ENCODE peak calls at places on chromosome 11, in five cellular contexts. One of them, this sample, is unnamed.

GRCh38 chr11:70364745-70365535 is 33.4 kb upstream of the CTTN start:
- DNase-seq in transverse colon: no peak
- DNase-seq in fibroblast of lung: no peak
- DNase-seq in CD8-positive, alpha-beta T cell: peak; percentile 54
- DNase-seq in WERI-Rb-1: no peak
- DNase-seq in this sample: peak; percentile 30

GRCh38 chr11:121446752-121447156 is 5.4 kb upstream of the SORL1 start:
- DNase-seq in transverse colon: no peak
- DNase-seq in fibroblast of lung: peak; percentile 34
- DNase-seq in CD8-positive, alpha-beta T cell: no peak
- DNase-seq in WERI-Rb-1: no peak
- DNase-seq in this sample: no peak

GRCh38 chr11:96141649-96142048 is 201.3 kb downstream of the MAML2 start:
- DNase-seq in transverse colon: no peak
- DNase-seq in fibroblast of lung: no peak
- DNase-seq in CD8-positive, alpha-beta T cell: no peak
- DNase-seq in WERI-Rb-1: no peak
- DNase-seq in this sample: no peak

GRCh38 chr11:82939456-82939855 is 37.9 kb downstream of the DDIAS start:
- DNase-seq in transverse colon: no peak
- DNase-seq in fibroblast of lung: no peak
- DNase-seq in CD8-positive, alpha-beta T cell: no peak
- DNase-seq in WERI-Rb-1: no peak
- DNase-seq in this sample: no peak

GRCh38 chr11:57890521-57890920 is 128.9 kb downstream of the CTNND1 start:
- DNase-seq in transverse colon: no peak
- DNase-seq in fibroblast of lung: no peak
- DNase-seq in CD8-positive, alpha-beta T cell: no peak
- DNase-seq in WERI-Rb-1: no peak
- DNase-seq in this sample: no peak

GRCh38 chr11:105004021-105004420 is 18.9 kb downstream of the CASP5 start:
- DNase-seq in transverse colon: no peak
- DNase-seq in fibroblast of lung: peak; percentile 35
- DNase-seq in CD8-positive, alpha-beta T cell: no peak
- DNase-seq in WERI-Rb-1: no peak
- DNase-seq in this sample: no peak

GRCh38 chr11:32931605-32932004 is 39.0 kb downstream of the QSER1 start:
- DNase-seq in transverse colon: no peak
- DNase-seq in fibroblast of lung: no peak
- DNase-seq in CD8-positive, alpha-beta T cell: no peak
- DNase-seq in WERI-Rb-1: no peak
- DNase-seq in this sample: no peak

GRCh38 chr11:43923327-43924111 is 18.9 kb upstream of the C11orf96 start:
- DNase-seq in transverse colon: no peak
- DNase-seq in fibroblast of lung: peak; percentile 95
- DNase-seq in CD8-positive, alpha-beta T cell: no peak
- DNase-seq in WERI-Rb-1: no peak
- DNase-seq in this sample: no peak

DNA sequence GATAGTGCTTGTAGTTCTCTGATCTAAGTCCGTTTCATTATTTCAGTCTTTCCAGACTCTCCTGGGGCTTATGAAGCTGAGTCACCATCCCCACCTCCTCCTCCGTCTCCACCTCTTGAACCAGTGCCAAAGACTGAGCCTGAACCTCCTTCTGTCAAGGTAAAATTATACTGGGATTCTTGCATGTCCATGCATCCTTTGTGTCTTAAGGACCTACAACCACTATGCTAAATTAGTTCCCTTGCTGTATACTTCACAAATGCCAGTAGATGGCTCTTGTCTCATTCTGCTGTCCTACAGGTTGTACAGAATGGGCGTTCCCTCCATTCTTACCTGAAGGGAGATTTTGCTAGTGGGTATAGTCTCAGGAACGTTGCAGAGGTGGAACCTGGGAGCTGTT is 42.2 kb downstream of the POLD3 start:
- DNase-seq in transverse colon: peak; percentile 14
- DNase-seq in fibroblast of lung: peak; percentile 43
- DNase-seq in CD8-positive, alpha-beta T cell: no peak
- DNase-seq in WERI-Rb-1: peak; percentile 20
- DNase-seq in this sample: no peak
- TF ChIP-seq CTCF in transverse colon: peak; percentile 29
- TF ChIP-seq CTCF in fibroblast of lung: peak; percentile 12
- TF ChIP-seq CTCF in CD8-positive, alpha-beta T cell: no peak
- TF ChIP-seq CTCF in WERI-Rb-1: peak; percentile 40
- TF ChIP-seq CTCF in this sample: peak; percentile 31

DNA sequence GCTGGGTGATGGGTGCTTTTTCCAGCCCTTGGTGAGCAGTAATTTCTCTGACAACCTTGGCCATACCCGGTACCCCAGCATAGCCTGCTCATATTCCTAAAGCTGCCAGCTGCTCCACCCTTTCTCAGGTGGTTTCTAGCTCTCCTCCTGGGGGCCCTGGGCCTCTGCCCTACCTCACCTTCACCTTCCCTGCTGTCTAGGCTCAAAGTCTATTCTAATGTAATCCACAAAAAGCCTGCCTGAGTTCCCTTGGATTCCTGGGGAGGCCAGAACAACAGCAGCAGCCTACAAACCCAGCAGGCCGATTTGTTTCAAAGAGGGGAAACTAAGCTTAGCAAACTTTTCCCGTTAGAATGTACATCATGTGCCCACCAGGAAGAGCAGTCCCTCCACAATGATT is 117.6 kb downstream of the DSCAML1 start:
- DNase-seq in transverse colon: no peak
- DNase-seq in fibroblast of lung: no peak
- DNase-seq in CD8-positive, alpha-beta T cell: no peak
- DNase-seq in WERI-Rb-1: no peak
- DNase-seq in this sample: no peak
- H3K27me3 ChIP-seq in transverse colon: no peaks in the 10 kb centered on the region
- H3K27me3 ChIP-seq in fibroblast of lung: no peaks in the 10 kb centered on the region
- H3K27me3 ChIP-seq in CD8-positive, alpha-beta T cell: no peaks in the 10 kb centered on the region
- H3K27me3 ChIP-seq in WERI-Rb-1: no peaks in the 10 kb centered on the region
- H3K27me3 ChIP-seq in this sample: peaks cover 5% of the 10 kb centered on the region

DNA sequence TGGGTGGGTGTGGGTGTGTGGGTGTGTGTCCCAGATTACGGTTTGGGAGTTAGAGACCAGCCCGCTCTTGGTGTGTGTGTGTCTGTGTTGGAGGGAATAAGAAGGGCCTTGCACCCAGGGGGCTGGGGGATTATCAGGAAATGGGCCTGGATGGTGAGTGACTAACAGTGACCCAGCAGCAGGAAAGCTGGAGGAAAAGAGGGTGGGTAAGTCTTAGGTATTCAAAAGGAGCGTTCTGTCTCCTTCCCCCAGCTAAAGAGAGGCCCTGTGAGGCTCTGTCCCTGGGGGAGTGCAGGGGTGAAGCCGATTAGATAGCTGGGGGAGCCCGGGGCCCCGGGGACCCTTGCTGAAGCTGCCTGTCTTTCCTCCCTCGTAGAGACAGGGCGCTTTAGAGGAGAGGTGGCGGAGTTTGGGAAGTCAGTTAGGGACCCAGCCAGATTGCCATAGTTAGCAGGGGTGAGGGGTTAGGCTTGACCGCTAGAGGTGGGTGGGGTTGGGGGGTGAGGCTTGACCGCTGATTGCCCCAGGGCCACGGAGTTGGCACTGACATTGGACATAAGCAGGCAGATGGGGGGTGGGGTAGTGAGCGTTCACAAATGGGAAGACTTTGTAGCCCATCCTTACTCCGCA is 1.5 kb downstream of the OAF start:
- DNase-seq in transverse colon: no peak
- DNase-seq in fibroblast of lung: no peak
- DNase-seq in CD8-positive, alpha-beta T cell: no peak
- DNase-seq in WERI-Rb-1: no peak
- DNase-seq in this sample: no peak
- H3K4me3 ChIP-seq in transverse colon: peak overlapping the region; percentile 39
- H3K4me3 ChIP-seq in fibroblast of lung: peak overlapping the region; percentile 79
- H3K4me3 ChIP-seq in CD8-positive, alpha-beta T cell: no peak overlapping the region
- H3K4me3 ChIP-seq in WERI-Rb-1: no peak overlapping the region
- H3K4me3 ChIP-seq in this sample: no peak overlapping the region

GRCh38 chr11:12600829-12601228 is 73.4 kb upstream of the TEAD1 start:
- DNase-seq in transverse colon: no peak
- DNase-seq in fibroblast of lung: no peak
- DNase-seq in CD8-positive, alpha-beta T cell: no peak
- DNase-seq in WERI-Rb-1: no peak
- DNase-seq in this sample: no peak

GRCh38 chr11:12606597-12606996 is 67.6 kb upstream of the TEAD1 start:
- DNase-seq in transverse colon: no peak
- DNase-seq in fibroblast of lung: peak; percentile 78
- DNase-seq in CD8-positive, alpha-beta T cell: no peak
- DNase-seq in WERI-Rb-1: no peak
- DNase-seq in this sample: no peak

GRCh38 chr11:12602421-12602820 is 71.8 kb upstream of the TEAD1 start:
- DNase-seq in transverse colon: no peak
- DNase-seq in fibroblast of lung: peak; percentile 71
- DNase-seq in CD8-positive, alpha-beta T cell: no peak
- DNase-seq in WERI-Rb-1: no peak
- DNase-seq in this sample: no peak

GRCh38 chr11:12603362-12604088 is 70.7 kb upstream of the TEAD1 start:
- DNase-seq in transverse colon: no peak
- DNase-seq in fibroblast of lung: no peak
- DNase-seq in CD8-positive, alpha-beta T cell: no peak
- DNase-seq in WERI-Rb-1: no peak
- DNase-seq in this sample: no peak

DNA sequence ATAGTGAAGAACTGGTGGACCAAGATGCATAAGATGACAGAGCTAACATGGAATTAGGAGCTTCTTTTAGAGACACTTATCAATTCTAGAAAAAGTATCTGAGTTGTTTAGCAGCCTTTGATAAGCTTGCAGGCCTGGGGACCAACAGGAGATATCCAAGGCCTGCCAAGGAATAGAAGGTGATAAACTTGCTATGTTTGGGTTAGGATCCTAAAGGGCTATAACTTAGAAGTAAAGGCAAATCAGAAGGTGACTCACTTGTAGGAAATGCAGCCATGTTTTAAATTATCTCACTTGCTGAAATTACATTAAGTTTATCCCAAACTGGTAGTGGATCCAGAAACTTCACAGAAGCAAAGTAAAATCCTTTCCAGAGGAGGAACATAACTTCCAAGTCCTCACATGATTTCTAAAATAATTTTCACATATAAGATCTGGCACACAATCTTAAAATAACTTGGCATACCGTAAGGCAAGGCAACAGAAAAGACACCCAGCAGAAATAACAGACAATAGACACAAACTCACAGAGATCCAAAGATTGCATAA is 69.6 kb upstream of the TEAD1 start:
- DNase-seq in transverse colon: no peak
- DNase-seq in fibroblast of lung: no peak
- DNase-seq in CD8-positive, alpha-beta T cell: no peak
- DNase-seq in WERI-Rb-1: no peak
- DNase-seq in this sample: no peak
- TF ChIP-seq CTCF in transverse colon: no peak
- TF ChIP-seq CTCF in fibroblast of lung: no peak
- TF ChIP-seq CTCF in CD8-positive, alpha-beta T cell: no peak
- TF ChIP-seq CTCF in WERI-Rb-1: no peak
- TF ChIP-seq CTCF in this sample: no peak

GRCh38 chr11:8261921-8262551 is 1.6 kb downstream of the LMO1 start:
- DNase-seq in transverse colon: no peak
- DNase-seq in fibroblast of lung: no peak
- DNase-seq in CD8-positive, alpha-beta T cell: no peak
- DNase-seq in WERI-Rb-1: no peak
- DNase-seq in this sample: no peak

GRCh38 chr11:8262552-8263108 is 1.0 kb downstream of the LMO1 start:
- DNase-seq in transverse colon: peak; percentile 17
- DNase-seq in fibroblast of lung: peak; percentile 49
- DNase-seq in CD8-positive, alpha-beta T cell: no peak
- DNase-seq in WERI-Rb-1: peak; percentile 35
- DNase-seq in this sample: peak; percentile 35

GRCh38 chr11:8259316-8259995 is 4.2 kb downstream of the LMO1 start:
- DNase-seq in transverse colon: no peak
- DNase-seq in fibroblast of lung: no peak
- DNase-seq in CD8-positive, alpha-beta T cell: no peak
- DNase-seq in WERI-Rb-1: no peak
- DNase-seq in this sample: no peak

GRCh38 chr11:8260202-8260996 is 3.3 kb downstream of the LMO1 start:
- DNase-seq in transverse colon: no peak
- DNase-seq in fibroblast of lung: no peak
- DNase-seq in CD8-positive, alpha-beta T cell: no peak
- DNase-seq in WERI-Rb-1: no peak
- DNase-seq in this sample: no peak

DNA sequence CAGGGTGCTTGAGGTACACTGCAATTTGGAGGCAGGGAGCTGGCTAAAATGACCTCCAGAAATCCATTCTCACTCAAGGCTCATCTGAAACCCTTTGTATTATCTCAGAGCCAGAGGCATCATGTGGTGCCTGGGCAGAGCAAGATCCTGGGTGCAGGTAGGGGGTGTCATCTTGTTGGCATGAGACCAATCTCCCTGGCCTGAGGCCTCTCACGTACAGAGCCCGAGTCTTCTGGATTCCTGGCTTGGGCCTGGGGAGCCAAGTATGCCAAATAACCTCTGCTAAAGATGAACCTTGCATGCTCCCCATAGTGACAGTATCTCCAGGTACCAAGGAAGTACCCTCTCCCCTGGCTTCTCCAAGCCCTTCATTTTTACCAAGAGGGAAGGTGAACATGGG is 2.4 kb downstream of the LMO1 start:
- DNase-seq in transverse colon: no peak
- DNase-seq in fibroblast of lung: no peak
- DNase-seq in CD8-positive, alpha-beta T cell: no peak
- DNase-seq in WERI-Rb-1: no peak
- DNase-seq in this sample: no peak
- H3K27me3 ChIP-seq in transverse colon: peaks cover 55% of the 10 kb centered on the region
- H3K27me3 ChIP-seq in fibroblast of lung: peaks cover 27% of the 10 kb centered on the region
- H3K27me3 ChIP-seq in CD8-positive, alpha-beta T cell: peaks cover 4% of the 10 kb centered on the region
- H3K27me3 ChIP-seq in WERI-Rb-1: no peaks in the 10 kb centered on the region
- H3K27me3 ChIP-seq in this sample: peaks cover 4% of the 10 kb centered on the region

GRCh38 chr11:134471341-134472187 is 59.5 kb upstream of the B3GAT1 start:
- DNase-seq in transverse colon: no peak
- DNase-seq in fibroblast of lung: no peak
- DNase-seq in CD8-positive, alpha-beta T cell: no peak
- DNase-seq in WERI-Rb-1: peak; percentile 76
- DNase-seq in this sample: no peak

GRCh38 chr11:134472188-134472455 is 60.1 kb upstream of the B3GAT1 start:
- DNase-seq in transverse colon: no peak
- DNase-seq in fibroblast of lung: no peak
- DNase-seq in CD8-positive, alpha-beta T cell: no peak
- DNase-seq in WERI-Rb-1: no peak
- DNase-seq in this sample: no peak

GRCh38 chr11:134468796-134469195 is 56.8 kb upstream of the B3GAT1 start:
- DNase-seq in transverse colon: no peak
- DNase-seq in fibroblast of lung: no peak
- DNase-seq in CD8-positive, alpha-beta T cell: no peak
- DNase-seq in WERI-Rb-1: no peak
- DNase-seq in this sample: no peak

GRCh38 chr11:134469627-134470026 is 57.6 kb upstream of the B3GAT1 start:
- DNase-seq in transverse colon: no peak
- DNase-seq in fibroblast of lung: no peak
- DNase-seq in CD8-positive, alpha-beta T cell: no peak
- DNase-seq in WERI-Rb-1: no peak
- DNase-seq in this sample: no peak

GRCh38 chr11:134470238-134470637 is 58.2 kb upstream of the B3GAT1 start:
- DNase-seq in transverse colon: no peak
- DNase-seq in fibroblast of lung: no peak
- DNase-seq in CD8-positive, alpha-beta T cell: no peak
- DNase-seq in WERI-Rb-1: no peak
- DNase-seq in this sample: no peak
- H3K4me3 ChIP-seq in transverse colon: no peak overlapping the region
- H3K4me3 ChIP-seq in fibroblast of lung: no peak overlapping the region
- H3K4me3 ChIP-seq in CD8-positive, alpha-beta T cell: no peak overlapping the region
- H3K4me3 ChIP-seq in WERI-Rb-1: no peak overlapping the region
- H3K4me3 ChIP-seq in this sample: no peak overlapping the region

This sample was measured in GM06990.